ENCODE peak calls at places on chromosomes 11 and 22, in ten cellular contexts. One of them, this sample, is unnamed.

GRCh38 chr11:100689141-100689540 is 2.1 kb downstream of the ARHGAP42 start:
- DNase-seq in AG04450: no peak
- DNase-seq in tibial nerve: no peak
- DNase-seq in osteocyte: no peak
- DNase-seq in gastrocnemius medialis: no peak
- DNase-seq in transverse colon: no peak
- DNase-seq in A549: no peak
- DNase-seq in AG09309: no peak
- DNase-seq in nephron progenitor cell: no peak
- DNase-seq in AG09319: no peak
- DNase-seq in this sample: no peak

GRCh38 chr22:46966495-46966845 is 204.0 kb downstream of the TBC1D22A start:
- DNase-seq in tibial nerve: no peak
- DNase-seq in A549: no peak
- DNase-seq in AG09309: no peak
- DNase-seq in osteocyte: no peak
- DNase-seq in nephron progenitor cell: no peak
- DNase-seq in transverse colon: no peak
- DNase-seq in AG09319: no peak
- DNase-seq in AG04450: no peak
- DNase-seq in gastrocnemius medialis: no peak
- DNase-seq in this sample: no peak

GRCh38 chr22:17581056-17581455 is 17.8 kb downstream of the SLC25A18 start:
- DNase-seq in transverse colon: no peak
- DNase-seq in A549: no peak
- DNase-seq in tibial nerve: no peak
- DNase-seq in AG04450: no peak
- DNase-seq in nephron progenitor cell: no peak
- DNase-seq in AG09319: no peak
- DNase-seq in AG09309: no peak
- DNase-seq in osteocyte: no peak
- DNase-seq in gastrocnemius medialis: no peak
- DNase-seq in this sample: no peak

GRCh38 chr22:23549198-23549595 is 30.9 kb downstream of the IGLL1 start:
- DNase-seq in nephron progenitor cell: no peak
- DNase-seq in gastrocnemius medialis: no peak
- DNase-seq in osteocyte: no peak
- DNase-seq in AG09319: no peak
- DNase-seq in tibial nerve: no peak
- DNase-seq in AG04450: no peak
- DNase-seq in A549: no peak
- DNase-seq in transverse colon: no peak
- DNase-seq in AG09309: no peak
- DNase-seq in this sample: peak; percentile 12

GRCh38 chr22:17164392-17165024 is 5.4 kb upstream of the HDHD5 start:
- DNase-seq in AG09309: no peak
- DNase-seq in osteocyte: no peak
- DNase-seq in tibial nerve: no peak
- DNase-seq in AG09319: no peak
- DNase-seq in gastrocnemius medialis: no peak
- DNase-seq in A549: peak; percentile 24
- DNase-seq in AG04450: no peak
- DNase-seq in nephron progenitor cell: no peak
- DNase-seq in transverse colon: no peak
- DNase-seq in this sample: no peak

GRCh38 chr11:1049071-1049405 is 12.5 kb upstream of the MUC6 start:
- DNase-seq in A549: no peak
- DNase-seq in nephron progenitor cell: no peak
- DNase-seq in transverse colon: no peak
- DNase-seq in AG09319: no peak
- DNase-seq in osteocyte: no peak
- DNase-seq in gastrocnemius medialis: no peak
- DNase-seq in AG09309: no peak
- DNase-seq in tibial nerve: no peak
- DNase-seq in AG04450: no peak
- DNase-seq in this sample: no peak

GRCh38 chr11:113896156-113896879 is 8.3 kb upstream of the HTR3B start:
- DNase-seq in transverse colon: peak; percentile 39
- DNase-seq in AG09309: no peak
- DNase-seq in AG09319: no peak
- DNase-seq in gastrocnemius medialis: peak; percentile 21
- DNase-seq in A549: peak; percentile 22
- DNase-seq in tibial nerve: no peak
- DNase-seq in AG04450: no peak
- DNase-seq in osteocyte: no peak
- DNase-seq in nephron progenitor cell: peak; percentile 38
- DNase-seq in this sample: peak; percentile 53

GRCh38 chr22:48313156-48313555 is 1514.5 kb downstream of the BRD1 start:
- DNase-seq in A549: no peak
- DNase-seq in AG09319: no peak
- DNase-seq in AG09309: no peak
- DNase-seq in AG04450: no peak
- DNase-seq in gastrocnemius medialis: no peak
- DNase-seq in tibial nerve: no peak
- DNase-seq in nephron progenitor cell: no peak
- DNase-seq in osteocyte: no peak
- DNase-seq in transverse colon: no peak
- DNase-seq in this sample: no peak

GRCh38 chr11:107999759-108000455 is 8.8 kb upstream of the CUL5 start:
- DNase-seq in AG09319: no peak
- DNase-seq in AG09309: no peak
- DNase-seq in tibial nerve: no peak
- DNase-seq in osteocyte: no peak
- DNase-seq in transverse colon: no peak
- DNase-seq in gastrocnemius medialis: no peak
- DNase-seq in A549: peak; percentile 61
- DNase-seq in nephron progenitor cell: peak; percentile 54
- DNase-seq in AG04450: no peak
- DNase-seq in this sample: peak; percentile 76

GRCh38 chr11:1117970-1118369 is 39.8 kb upstream of the MUC5AC start:
- DNase-seq in A549: no peak
- DNase-seq in AG09319: no peak
- DNase-seq in osteocyte: peak; percentile 78
- DNase-seq in AG09309: no peak
- DNase-seq in tibial nerve: no peak
- DNase-seq in AG04450: no peak
- DNase-seq in gastrocnemius medialis: no peak
- DNase-seq in nephron progenitor cell: no peak
- DNase-seq in transverse colon: no peak
- DNase-seq in this sample: no peak

GRCh38 chr11:76919887-76920746 is 59.4 kb downstream of the ACER3 start:
- DNase-seq in transverse colon: peak; percentile 79
- DNase-seq in AG04450: peak; percentile 65
- DNase-seq in gastrocnemius medialis: peak; percentile 64
- DNase-seq in AG09309: peak; percentile 70
- DNase-seq in osteocyte: no peak
- DNase-seq in tibial nerve: peak; percentile 41
- DNase-seq in AG09319: peak; percentile 68
- DNase-seq in nephron progenitor cell: peak; percentile 64
- DNase-seq in A549: peak; percentile 87
- DNase-seq in this sample: peak; percentile 50

GRCh38 chr22:48336339-48337060 is 1491.2 kb downstream of the BRD1 start:
- DNase-seq in A549: no peak
- DNase-seq in nephron progenitor cell: no peak
- DNase-seq in osteocyte: no peak
- DNase-seq in transverse colon: no peak
- DNase-seq in AG09309: no peak
- DNase-seq in tibial nerve: no peak
- DNase-seq in gastrocnemius medialis: no peak
- DNase-seq in AG04450: no peak
- DNase-seq in AG09319: no peak
- DNase-seq in this sample: no peak

GRCh38 chr22:38148252-38148651 is 33.4 kb downstream of the PLA2G6 start:
- DNase-seq in nephron progenitor cell: no peak
- DNase-seq in tibial nerve: no peak
- DNase-seq in AG09309: peak; percentile 27
- DNase-seq in A549: no peak
- DNase-seq in transverse colon: no peak
- DNase-seq in AG04450: peak; percentile 11
- DNase-seq in AG09319: no peak
- DNase-seq in gastrocnemius medialis: no peak
- DNase-seq in osteocyte: no peak
- DNase-seq in this sample: no peak

GRCh38 chr11:134252539-134253188 is 488 bp downstream of the THYN1 start:
- DNase-seq in AG09309: peak; percentile 17
- DNase-seq in transverse colon: no peak
- DNase-seq in AG09319: no peak
- DNase-seq in osteocyte: no peak
- DNase-seq in tibial nerve: no peak
- DNase-seq in A549: no peak
- DNase-seq in nephron progenitor cell: peak; percentile 22
- DNase-seq in gastrocnemius medialis: peak; percentile 18
- DNase-seq in AG04450: no peak
- DNase-seq in this sample: peak; percentile 48

GRCh38 chr22:36194971-36195370 is 6.6 kb downstream of the APOL4 start:
- DNase-seq in A549: peak; percentile 59
- DNase-seq in nephron progenitor cell: peak; percentile 48
- DNase-seq in tibial nerve: no peak
- DNase-seq in gastrocnemius medialis: peak; percentile 53
- DNase-seq in osteocyte: peak; percentile 87
- DNase-seq in AG09319: peak; percentile 49
- DNase-seq in AG04450: peak; percentile 52
- DNase-seq in AG09309: peak; percentile 41
- DNase-seq in transverse colon: peak; percentile 64
- DNase-seq in this sample: peak; percentile 56

GRCh38 chr22:48372395-48372794 is 1455.3 kb downstream of the BRD1 start:
- DNase-seq in AG09309: no peak
- DNase-seq in AG09319: no peak
- DNase-seq in transverse colon: no peak
- DNase-seq in tibial nerve: no peak
- DNase-seq in AG04450: no peak
- DNase-seq in gastrocnemius medialis: no peak
- DNase-seq in nephron progenitor cell: no peak
- DNase-seq in A549: no peak
- DNase-seq in osteocyte: peak; percentile 60
- DNase-seq in this sample: no peak

GRCh38 chr22:17897411-17897810 is 123.1 kb upstream of the BID start:
- DNase-seq in A549: no peak
- DNase-seq in osteocyte: no peak
- DNase-seq in tibial nerve: no peak
- DNase-seq in transverse colon: no peak
- DNase-seq in AG09309: no peak
- DNase-seq in nephron progenitor cell: no peak
- DNase-seq in gastrocnemius medialis: no peak
- DNase-seq in AG09319: no peak
- DNase-seq in AG04450: no peak
- DNase-seq in this sample: no peak

GRCh38 chr11:75557649-75558494 is 4.2 kb upstream of the SERPINH1 start:
- DNase-seq in AG09319: peak; percentile 91
- DNase-seq in tibial nerve: no peak
- DNase-seq in transverse colon: peak; percentile 41
- DNase-seq in AG09309: peak; percentile 84
- DNase-seq in osteocyte: no peak
- DNase-seq in AG04450: peak; percentile 86
- DNase-seq in A549: no peak
- DNase-seq in gastrocnemius medialis: no peak
- DNase-seq in nephron progenitor cell: no peak
- DNase-seq in this sample: no peak

DNA sequence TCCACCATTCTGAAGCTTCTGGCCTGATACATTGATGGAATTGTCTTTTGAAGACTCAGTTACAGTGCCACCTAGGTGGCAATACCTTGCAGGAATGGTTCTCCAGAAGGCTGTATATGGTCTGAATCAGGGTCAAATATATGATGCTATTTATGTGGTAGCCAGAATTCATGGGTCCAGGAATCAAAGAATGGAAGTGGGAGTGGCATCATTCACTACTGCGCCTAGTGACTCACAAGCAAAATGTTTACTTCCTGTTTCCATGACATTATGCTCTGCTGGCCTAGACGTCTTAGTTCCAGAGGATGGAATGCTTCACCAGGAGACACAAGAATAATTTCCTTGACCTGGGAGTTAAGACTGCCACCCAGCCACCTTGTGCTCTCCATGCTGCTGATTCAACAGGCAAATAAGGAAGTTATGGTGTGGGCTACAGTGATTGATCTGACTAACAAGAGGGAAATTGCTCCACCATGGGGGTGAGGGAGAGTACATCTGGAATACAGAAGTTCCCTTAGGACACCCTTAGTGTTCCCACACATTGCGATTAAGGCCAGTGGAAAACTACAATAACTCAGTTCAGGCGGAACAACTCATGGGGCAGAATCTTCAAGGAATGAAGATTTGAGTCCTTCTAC is 491.8 kb downstream of the ETS1 start:
- DNase-seq in A549: peak; percentile 45
- DNase-seq in transverse colon: no peak
- DNase-seq in AG09309: peak; percentile 27
- DNase-seq in osteocyte: no peak
- DNase-seq in AG09319: peak; percentile 24
- DNase-seq in gastrocnemius medialis: no peak
- DNase-seq in nephron progenitor cell: no peak
- DNase-seq in AG04450: peak; percentile 6
- DNase-seq in tibial nerve: no peak
- DNase-seq in this sample: no peak
- TF ChIP-seq CTCF in A549: no peak
- TF ChIP-seq CTCF in transverse colon: no peak
- TF ChIP-seq CTCF in AG09309: peak; percentile 16
- TF ChIP-seq CTCF in osteocyte: no peak
- TF ChIP-seq CTCF in AG09319: no peak
- TF ChIP-seq CTCF in gastrocnemius medialis: no peak
- TF ChIP-seq CTCF in nephron progenitor cell: no peak
- TF ChIP-seq CTCF in AG04450: no peak
- TF ChIP-seq CTCF in tibial nerve: no peak
- TF ChIP-seq CTCF in this sample: peak; percentile 13

GRCh38 chr22:39556970-39557811 is 13.4 kb upstream of the CACNA1I start:
- DNase-seq in AG04450: no peak
- DNase-seq in AG09319: no peak
- DNase-seq in A549: peak; percentile 33
- DNase-seq in osteocyte: no peak
- DNase-seq in transverse colon: no peak
- DNase-seq in AG09309: no peak
- DNase-seq in nephron progenitor cell: peak; percentile 68
- DNase-seq in gastrocnemius medialis: no peak
- DNase-seq in tibial nerve: no peak
- DNase-seq in this sample: no peak
- TF ChIP-seq CTCF in AG04450: peak; percentile 11
- TF ChIP-seq CTCF in AG09319: peak; percentile 1
- TF ChIP-seq CTCF in A549: peak; percentile 34
- TF ChIP-seq CTCF in osteocyte: no peak
- TF ChIP-seq CTCF in transverse colon: no peak
- TF ChIP-seq CTCF in AG09309: no peak
- TF ChIP-seq CTCF in nephron progenitor cell: no peak
- TF ChIP-seq CTCF in gastrocnemius medialis: no peak
- TF ChIP-seq CTCF in tibial nerve: peak; percentile 32
- TF ChIP-seq CTCF in this sample: no peak

GRCh38 chr11:125918140-125918840 is 14.0 kb downstream of the DDX25 start:
- DNase-seq in AG09309: no peak
- DNase-seq in nephron progenitor cell: no peak
- DNase-seq in A549: no peak
- DNase-seq in transverse colon: no peak
- DNase-seq in tibial nerve: no peak
- DNase-seq in AG09319: no peak
- DNase-seq in gastrocnemius medialis: no peak
- DNase-seq in osteocyte: no peak
- DNase-seq in AG04450: no peak
- DNase-seq in this sample: no peak
- TF ChIP-seq CTCF in AG09309: peak; percentile 11
- TF ChIP-seq CTCF in nephron progenitor cell: no peak
- TF ChIP-seq CTCF in A549: no peak
- TF ChIP-seq CTCF in transverse colon: no peak
- TF ChIP-seq CTCF in tibial nerve: no peak
- TF ChIP-seq CTCF in AG09319: no peak
- TF ChIP-seq CTCF in gastrocnemius medialis: no peak
- TF ChIP-seq CTCF in osteocyte: no peak
- TF ChIP-seq CTCF in AG04450: no peak
- TF ChIP-seq CTCF in this sample: no peak

GRCh38 chr11:35305670-35306382 is 113.5 kb downstream of the SLC1A2 start:
- DNase-seq in transverse colon: peak; percentile 37
- DNase-seq in osteocyte: no peak
- DNase-seq in A549: peak; percentile 30
- DNase-seq in AG09309: no peak
- DNase-seq in gastrocnemius medialis: no peak
- DNase-seq in AG04450: no peak
- DNase-seq in AG09319: no peak
- DNase-seq in nephron progenitor cell: peak; percentile 41
- DNase-seq in tibial nerve: no peak
- DNase-seq in this sample: peak; percentile 48
- TF ChIP-seq CTCF in transverse colon: peak; percentile 57
- TF ChIP-seq CTCF in osteocyte: peak; percentile 49
- TF ChIP-seq CTCF in A549: peak; percentile 41
- TF ChIP-seq CTCF in AG09309: peak; percentile 44
- TF ChIP-seq CTCF in gastrocnemius medialis: no peak
- TF ChIP-seq CTCF in AG04450: peak; percentile 68
- TF ChIP-seq CTCF in AG09319: peak; percentile 55
- TF ChIP-seq CTCF in nephron progenitor cell: peak; percentile 30
- TF ChIP-seq CTCF in tibial nerve: no peak
- TF ChIP-seq CTCF in this sample: peak; percentile 77